ENCODE peak calls at places on chromosomes 12 and 14, in seven cellular contexts. K is NCI-H1092; S is cardiac muscle cell; M is CD8-positive, alpha-beta memory T cell; O is amygdala; H is NCI-H524; Q is nucleus accumbens. L is an unnamed sample.

GRCh38 chr12:66910366-66910974 is 231.6 kb upstream of the GRIP1 start:
- DNase-seq in H (no peak), O (no peak), K (no peak), S (no peak), Q (no peak), M (no peak), L (no peak)

GRCh38 chr12:99131761-99132199 is 486.7 kb downstream of the APAF1 start:
- DNase-seq in O (peak; percentile 22), M (no peak), Q (peak; percentile 38), H (peak; percentile 76), S (no peak), K (no peak), L (peak; percentile 61)

GRCh38 chr12:4114986-4115385 is 158.6 kb upstream of the CCND2 start:
- DNase-seq in M (peak; percentile 25), S (no peak), H (no peak), K (no peak), Q (no peak), O (no peak), L (no peak)

GRCh38 chr12:104276192-104277131 is 27.1 kb upstream of the EID3 start:
- DNase-seq in K (peak; percentile 70), H (peak; percentile 95), M (no peak), O (no peak), S (no peak), Q (no peak), L (no peak)

GRCh38 chr14:94120667-94121335 is 8.6 kb downstream of the IFI27L2 start:
- DNase-seq in S (no peak), O (no peak), H (no peak), K (no peak), Q (no peak), M (no peak), L (no peak)

GRCh38 chr14:96225745-96226151 is 21.1 kb downstream of the BDKRB2 start:
- DNase-seq in Q (no peak), H (peak; percentile 39), S (peak; percentile 55), O (no peak), M (no peak), K (no peak), L (no peak)

GRCh38 chr12:219891-220352 is 6.0 kb upstream of the SLC6A12 start:
- DNase-seq in Q (peak; percentile 49), H (peak; percentile 79), O (peak; percentile 69), M (peak; percentile 10), K (peak; percentile 74), S (peak; percentile 88), L (peak; percentile 56)

GRCh38 chr12:57534250-57534649 is 11.6 kb downstream of the MBD6 start:
- DNase-seq in Q (no peak), H (peak; percentile 14), S (no peak), K (no peak), O (no peak), M (no peak), L (no peak)

GRCh38 chr14:59093889-59094288 is 94.6 kb upstream of the DAAM1 start:
- DNase-seq in O (no peak), H (no peak), K (no peak), Q (no peak), M (no peak), S (no peak), L (no peak)

GRCh38 chr12:132180648-132181546 is 36.6 kb downstream of the NOC4L start:
- DNase-seq in K (no peak), H (no peak), Q (no peak), S (no peak), O (no peak), M (no peak), L (peak; percentile 44)

GRCh38 chr12:63917864-63918742 is 73.6 kb downstream of the SRGAP1 start:
- DNase-seq in M (no peak), S (no peak), H (peak; percentile 42), O (no peak), K (no peak), Q (no peak), L (no peak)

GRCh38 chr12:122137681-122138080 is 36.3 kb downstream of the IL31 start:
- DNase-seq in Q (no peak), S (no peak), O (no peak), K (no peak), H (no peak), M (no peak), L (no peak)

GRCh38 chr12:68609955-68610434 is 704 bp upstream of the RAP1B start:
- DNase-seq in O (no peak), M (no peak), Q (no peak), K (no peak), S (peak; percentile 4), H (peak; percentile 43), L (no peak)

GRCh38 chr12:9707864-9708808 is 24.8 kb downstream of the CLECL1 start:
- DNase-seq in K (peak; percentile 6), S (peak; percentile 35), M (peak; percentile 66), Q (peak; percentile 5), H (peak; percentile 20), O (no peak), L (peak; percentile 28)

GRCh38 chr14:94575730-94576585 is 5.3 kb upstream of the SERPINA5 start:
- DNase-seq in Q (no peak), M (no peak), S (no peak), H (no peak), K (no peak), O (no peak), L (no peak)

GRCh38 chr12:114888458-114888857 is 204.5 kb upstream of the TBX3 start:
- DNase-seq in Q (no peak), O (no peak), S (no peak), H (no peak), K (no peak), M (no peak), L (no peak)

GRCh38 chr14:21268612-21269251 is 510 bp downstream of the HNRNPC start:
- DNase-seq in Q (peak; percentile 53), K (peak; percentile 39), O (no peak), S (peak; percentile 62), M (peak; percentile 37), H (peak; percentile 65), L (no peak)

GRCh38 chr14:46550836-46551235 is 100.7 kb downstream of the RPL10L start:
- DNase-seq in O (no peak), M (no peak), H (no peak), Q (no peak), S (no peak), K (no peak), L (no peak)